ENCODE peak calls at places on chromosomes 13 and 19, in five cellular contexts. I, R, L, Q and W are unnamed samples.

GRCh38 chr13:41145136-41145908 is 12.7 kb upstream of the KBTBD6 start:
- DNase-seq in R (no peak), L (no peak), I (no peak), Q (peak), W (no peak)

GRCh38 chr13:40109324-40109958 is 454.0 kb downstream of the COG6 start:
- DNase-seq in R (no peak), L (no peak), Q (peak), I (no peak), W (peak)

GRCh38 chr13:110206170-110206569 is 100.8 kb downstream of the COL4A1 start:
- DNase-seq in R (no peak), L (no peak), Q (no peak), I (no peak), W (no peak)

GRCh38 chr13:39506559-39507390 is 96.2 kb downstream of the LHFPL6 start:
- DNase-seq in R (no peak), Q (no peak), I (no peak), L (no peak), W (no peak)

GRCh38 chr19:38209152-38209551 is 14.9 kb downstream of the DPF1 start:
- DNase-seq in I (no peak), L (no peak), R (no peak), Q (no peak), W (no peak)

GRCh38 chr19:11338569-11339253 is 746 bp downstream of the RAB3D start:
- DNase-seq in I (no peak), L (no peak), Q (peak), R (no peak), W (peak)

GRCh38 chr19:13803038-13803437 is 7.8 kb downstream of the ZSWIM4 start:
- DNase-seq in L (no peak), I (no peak), R (no peak), Q (no peak), W (no peak)

GRCh38 chr13:47545206-47545605 is 455.9 kb downstream of the SUCLA2 start:
- DNase-seq in I (no peak), Q (peak), R (no peak), L (no peak), W (peak)

GRCh38 chr19:45640849-45641273 is 1.7 kb upstream of the EML2 start:
- DNase-seq in L (no peak), I (peak), R (no peak), Q (no peak), W (peak)

GRCh38 chr13:33285420-33286124 is at the start of gene STARD13:
- DNase-seq in Q (peak), R (no peak), I (peak), L (no peak), W (peak)

GRCh38 chr13:83211301-83211700 is 671.0 kb downstream of the SLITRK1 start:
- DNase-seq in Q (no peak), R (no peak), I (no peak), L (no peak), W (no peak)

GRCh38 chr19:7670150-7670784 is 1.4 kb downstream of the RETN start:
- DNase-seq in R (no peak), Q (no peak), I (no peak), L (no peak), W (no peak)

GRCh38 chr19:11881151-11881800 is 6.3 kb upstream of the ZNF69 start:
- DNase-seq in R (peak), I (peak), L (peak), Q (peak), W (peak)

GRCh38 chr13:48644141-48644540 is 9.6 kb upstream of the CYSLTR2 start:
- DNase-seq in Q (no peak), I (no peak), R (no peak), L (no peak), W (no peak)